ENCODE peak calls at places on chromosomes 4 and X, in nine cellular contexts. T is lower lobe of right lung; I is body of pancreas; V is CD8-positive, alpha-beta memory T cell; H is left lung; N is IMR-90; R is RWPE2; Q is GM23338; F is HCT116. M is an unnamed sample. For H3K27me3 and H3K4me1, the result is how much of the 10 kb centered on the place peaks cover.

GRCh38 chrX:97683256-97683655 is 799.5 kb downstream of the RPA4 start:
- DNase-seq in F (no peak), Q (no peak), I (no peak), T (no peak), V (no peak), R (no peak), N (no peak), H (no peak), M (no peak)

GRCh38 chr4:156762851-156763250 is 208.7 kb downstream of the PDGFC start:
- DNase-seq in N (no peak), Q (no peak), V (no peak), H (peak), I (no peak), F (no peak), R (no peak), T (no peak), M (peak)

GRCh38 chrX:46117234-46117633 is 428.0 kb downstream of the ZNF674 start:
- DNase-seq in I (no peak), H (no peak), Q (no peak), T (no peak), R (no peak), F (no peak), N (no peak), V (no peak), M (no peak)

GRCh38 chr4:8581094-8581861 is 1.1 kb downstream of the GPR78 start:
- DNase-seq in I (no peak), Q (no peak), V (no peak), T (no peak), N (no peak), R (peak), H (peak), F (no peak), M (no peak)

GRCh38 chrX:78517124-78517523 is 142.0 kb downstream of the RTL3 start:
- DNase-seq in T (no peak), Q (no peak), N (no peak), F (no peak), I (no peak), H (no peak), V (peak), R (no peak), M (no peak)

GRCh38 chr4:121096629-121097028 is 24.3 kb upstream of the NDNF start:
- DNase-seq in N (peak), H (no peak), I (no peak), F (peak), R (no peak), V (no peak), Q (peak), T (no peak), M (peak)

GRCh38 chr4:128468485-128468989 is 180.9 kb upstream of the PGRMC2 start:
- DNase-seq in H (no peak), V (no peak), N (peak), Q (no peak), F (no peak), T (no peak), I (peak), R (no peak), M (peak)

GRCh38 chrX:97399400-97399799 is 515.7 kb downstream of the RPA4 start:
- DNase-seq in Q (no peak), T (no peak), F (no peak), N (peak), H (no peak), R (no peak), V (no peak), I (no peak), M (no peak)

GRCh38 chr4:113148925-113149324 is 99.5 kb downstream of the ANK2 start:
- DNase-seq in I (no peak), V (no peak), N (no peak), T (no peak), F (no peak), R (no peak), H (no peak), Q (peak), M (no peak)

GRCh38 chr4:98605216-98605615 is 53.2 kb downstream of the TSPAN5 start:
- DNase-seq in N (no peak), F (no peak), Q (no peak), T (no peak), R (no peak), V (no peak), H (no peak), I (no peak), M (no peak)

GRCh38 chr4:149870008-149870407 is 54.4 kb upstream of the IQCM start:
- DNase-seq in R (no peak), I (no peak), N (no peak), Q (no peak), H (no peak), V (no peak), T (no peak), F (no peak), M (no peak)

GRCh38 chr4:41290486-41290885 is 33.8 kb downstream of the UCHL1 start:
- DNase-seq in Q (no peak), H (no peak), I (no peak), T (no peak), N (no peak), R (no peak), F (no peak), V (no peak), M (no peak)

GRCh38 chr4:13980317-13980716 is 352.8 kb upstream of the BOD1L1 start:
- DNase-seq in R (no peak), V (no peak), Q (no peak), T (no peak), I (no peak), H (no peak), F (no peak), N (peak), M (no peak)

GRCh38 chr4:80268081-80268823 is 1.8 kb downstream of the FGF5 start:
- DNase-seq in T (no peak), V (no peak), R (no peak), Q (peak), I (no peak), N (peak), H (peak), F (no peak), M (no peak)

GRCh38 chr4:27911047-27911446 is 1050.4 kb downstream of the STIM2 start:
- DNase-seq in H (no peak), T (no peak), R (no peak), F (no peak), Q (no peak), N (no peak), V (no peak), I (no peak), M (no peak)

GRCh38 chrX:88982183-88982582 is 235.2 kb downstream of the CPXCR1 start:
- DNase-seq in N (no peak), H (peak), Q (no peak), R (no peak), V (no peak), I (no peak), F (no peak), T (no peak), M (no peak)

GRCh38 chr4:17595471-17596005 is 18.5 kb downstream of the LAP3 start:
- DNase-seq in I (no peak), H (no peak), Q (no peak), N (no peak), V (no peak), F (no peak), R (no peak), T (no peak), M (no peak)

GRCh38 chrX:40299028-40299479 is 201.3 kb upstream of the BCOR start:
- DNase-seq in V (no peak), F (no peak), T (no peak), N (no peak), Q (peak), H (no peak), I (no peak), R (no peak), M (no peak)

GRCh38 chr4:8191136-8191747 is 7.8 kb upstream of the SH3TC1 start:
- DNase-seq in F (peak), R (peak), Q (no peak), T (peak), H (peak), I (peak), N (peak), V (no peak), M (no peak)

GRCh38 chrX:109840585-109840984 is 107.5 kb upstream of the ACSL4 start:
- DNase-seq in T (no peak), F (peak), R (peak), Q (no peak), I (peak), V (no peak), N (peak), H (no peak), M (peak)

GRCh38 chr4:40349561-40350198 is 14.5 kb downstream of the CHRNA9 start:
- DNase-seq in T (no peak), H (no peak), I (no peak), V (no peak), Q (no peak), N (peak), R (no peak), F (no peak), M (no peak)

GRCh38 chrX:123962794-123963373 is 1.4 kb downstream of the STAG2 start:
- DNase-seq in I (peak), V (peak), Q (peak), T (peak), H (peak), R (peak), F (peak), N (peak), M (peak)

GRCh38 chr4:114606240-114606639 is 7.6 kb downstream of the UGT8 start:
- DNase-seq in N (no peak), R (no peak), T (no peak), V (no peak), H (no peak), F (peak), Q (peak), I (no peak), M (no peak)

GRCh38 chr4:186832906-186833305 is 109.2 kb upstream of the FAT1 start:
- DNase-seq in V (no peak), I (no peak), T (no peak), F (no peak), R (no peak), H (no peak), Q (no peak), N (no peak), M (no peak)

GRCh38 chr4:121711263-121712000 is 14.7 kb upstream of the ANXA5 start:
- DNase-seq in T (peak), H (peak), Q (peak), N (peak), F (peak), R (peak), V (no peak), I (peak), M (peak)

GRCh38 chr4:2745981-2746806 is 9.9 kb downstream of the TNIP2 start:
- DNase-seq in Q (no peak), H (peak), I (no peak), T (peak), R (no peak), F (no peak), V (peak), N (peak), M (peak)

GRCh38 chr4:88017516-88018302 is 10.3 kb downstream of the PKD2 start:
- DNase-seq in H (no peak), R (no peak), T (no peak), Q (no peak), I (no peak), F (no peak), N (peak), V (no peak), M (no peak)

GRCh38 chr4:154503598-154503997 is 12.0 kb upstream of the DCHS2 start:
- DNase-seq in F (peak), I (no peak), N (peak), V (no peak), H (no peak), R (no peak), T (no peak), Q (peak), M (peak)

GRCh38 chrX:42085836-42086235 is 162.5 kb upstream of the CASK start:
- DNase-seq in R (no peak), Q (no peak), I (no peak), N (no peak), T (no peak), H (no peak), V (no peak), F (peak), M (no peak)

GRCh38 chr4:184386271-184386781 is 88.0 kb downstream of the IRF2 start:
- DNase-seq in T (no peak), Q (peak), I (no peak), N (no peak), F (no peak), V (no peak), H (no peak), R (no peak), M (no peak)

GRCh38 chr4:147994076-147994475 is 262.2 kb downstream of the ARHGAP10 start:
- DNase-seq in H (no peak), I (no peak), R (no peak), N (peak), T (no peak), V (no peak), Q (no peak), F (no peak), M (peak)

GRCh38 chrX:69162466-69162865 is 2.8 kb downstream of the PJA1 start:
- DNase-seq in F (no peak), N (no peak), T (no peak), V (no peak), I (no peak), Q (no peak), R (no peak), H (no peak), M (no peak)
- H3K27me3 ChIP-seq in F (under half), N (under half), T (under half), V (under half), I (under half), Q (under half), R (under half), H (under half), M (under half)

DNA sequence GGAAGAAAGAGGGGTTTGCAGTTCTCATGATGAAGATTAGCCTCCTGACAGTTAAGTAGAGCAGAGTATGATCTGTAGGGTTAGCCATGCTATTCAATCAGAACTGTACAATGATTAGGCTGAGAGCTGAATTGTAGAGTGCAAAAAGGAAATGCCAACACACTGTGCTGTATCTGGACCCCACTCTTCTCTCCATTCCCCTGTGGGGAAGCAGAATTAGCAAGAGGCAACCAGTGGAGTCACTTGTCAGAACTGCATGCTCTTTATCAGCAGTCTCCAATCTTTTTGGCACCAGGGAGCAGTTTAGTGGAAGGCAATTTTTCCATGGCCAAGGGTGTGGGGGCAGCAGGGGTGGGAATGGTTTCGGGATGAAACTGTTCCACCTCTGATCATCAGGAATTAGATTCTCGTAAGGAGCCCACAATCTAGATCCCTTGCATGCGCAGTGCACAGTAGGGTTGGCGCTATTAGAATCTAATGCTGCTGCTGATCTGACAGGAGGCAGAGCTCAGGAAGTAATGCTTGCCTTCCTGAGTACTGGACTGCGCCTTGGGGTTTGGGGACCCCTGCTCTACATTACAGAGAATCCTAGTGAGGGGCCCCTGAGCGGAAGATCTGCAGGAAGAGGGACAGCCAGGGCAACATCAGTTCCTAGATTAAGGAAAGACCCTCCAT is 19.4 kb downstream of the TBC1D9 start:
- DNase-seq in R (no peak), Q (no peak), F (no peak), I (no peak), T (no peak), N (peak), V (no peak), H (no peak), M (peak)
- H3K4me1 ChIP-seq in R (under half), Q (half or more), F (under half), I (under half), T (under half), N (under half), V (under half), H (under half), M (under half)

DNA sequence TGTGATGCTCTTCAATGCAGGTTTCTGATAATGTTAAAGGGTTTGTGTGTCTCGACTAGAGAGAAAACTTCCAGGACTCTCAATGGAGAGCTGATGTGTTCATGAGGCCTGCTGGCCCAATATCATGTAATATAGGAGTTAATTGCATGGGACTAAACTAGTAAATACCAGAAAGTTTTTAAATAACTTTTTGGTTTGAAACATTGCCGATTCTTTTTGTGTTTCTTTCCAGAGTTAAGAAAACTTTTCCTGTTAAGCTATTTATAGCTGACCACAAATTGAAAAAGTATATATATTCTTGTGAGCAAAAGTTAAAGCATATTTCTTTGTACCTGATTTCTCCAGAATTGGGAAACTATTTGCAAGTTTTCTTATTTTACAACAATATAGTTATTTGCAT is 49.7 kb downstream of the FAM9B start:
- DNase-seq in H (no peak), T (no peak), I (no peak), F (no peak), Q (no peak), N (no peak), R (no peak), V (no peak), M (no peak)
- H3K27me3 ChIP-seq in H (under half), T (under half), I (under half), F (under half), Q (under half), N (under half), R (under half), V (under half), M (under half)

GRCh38 chr4:78642934-78643333 is 91.4 kb downstream of the ANXA3 start:
- DNase-seq in H (no peak), N (no peak), Q (no peak), T (no peak), F (no peak), R (no peak), I (no peak), V (no peak), M (no peak)
- H3K4me1 ChIP-seq in H (half or more), N (under half), Q (under half), T (under half), F (under half), R (under half), I (under half), V (under half), M (under half)

GRCh38 chrX:54994099-54994498 is at the start of gene PFKFB1:
- DNase-seq in Q (no peak), V (no peak), R (no peak), F (no peak), H (no peak), I (no peak), N (no peak), T (no peak), M (no peak)

GRCh38 chrX:54994668-54995452 is 872 bp upstream of the PFKFB1 start:
- DNase-seq in N (no peak), R (no peak), Q (no peak), I (no peak), F (no peak), V (no peak), H (no peak), T (no peak), M (no peak)

GRCh38 chrX:54999717-55000598 is at the start of gene APEX2:
- DNase-seq in N (peak), I (peak), R (peak), H (peak), V (peak), F (peak), Q (peak), T (peak), M (peak)

GRCh38 chrX:54992911-54993622 is 921 bp downstream of the PFKFB1 start:
- DNase-seq in H (no peak), Q (no peak), N (no peak), V (no peak), F (no peak), I (no peak), R (no peak), T (no peak), M (no peak)

GRCh38 chrX:54995621-54996020 is 1.6 kb upstream of the PFKFB1 start:
- DNase-seq in Q (no peak), R (no peak), N (no peak), V (no peak), F (no peak), H (no peak), T (no peak), I (no peak), M (no peak)
- H3K27me3 ChIP-seq in Q (under half), R (under half), N (under half), V (under half), F (under half), H (under half), T (under half), I (under half), M (under half)